ENCODE peak calls at places on chromosomes 16 and 17, in eight cellular contexts. One of them, this sample, is unnamed.

GRCh38 chr16:24753437-24753836 is 24.0 kb downstream of the TNRC6A start:
- DNase-seq in SK-N-SH: no peak
- DNase-seq in prostate gland: no peak
- DNase-seq in transverse colon: no peak
- DNase-seq in sigmoid colon: no peak
- DNase-seq in suprapubic skin: no peak
- DNase-seq in stomach: no peak
- DNase-seq in HL-60: no peak
- DNase-seq in this sample: no peak

GRCh38 chr16:84406006-84406963 is 37.9 kb downstream of the ATP2C2 start:
- DNase-seq in prostate gland: no peak
- DNase-seq in SK-N-SH: peak; percentile 78
- DNase-seq in HL-60: no peak
- DNase-seq in suprapubic skin: no peak
- DNase-seq in transverse colon: no peak
- DNase-seq in sigmoid colon: no peak
- DNase-seq in stomach: no peak
- DNase-seq in this sample: no peak

GRCh38 chr16:61887903-61888302 is 148.3 kb downstream of the CDH8 start:
- DNase-seq in HL-60: peak; percentile 87
- DNase-seq in sigmoid colon: no peak
- DNase-seq in stomach: no peak
- DNase-seq in SK-N-SH: no peak
- DNase-seq in prostate gland: no peak
- DNase-seq in suprapubic skin: no peak
- DNase-seq in transverse colon: no peak
- DNase-seq in this sample: no peak

GRCh38 chr17:964881-965280 is 14.7 kb downstream of the NXN start:
- DNase-seq in stomach: no peak
- DNase-seq in prostate gland: no peak
- DNase-seq in HL-60: no peak
- DNase-seq in transverse colon: no peak
- DNase-seq in SK-N-SH: peak; percentile 59
- DNase-seq in suprapubic skin: no peak
- DNase-seq in sigmoid colon: no peak
- DNase-seq in this sample: no peak

GRCh38 chr16:13148836-13149235 is 247.4 kb downstream of the SHISA9 start:
- DNase-seq in HL-60: no peak
- DNase-seq in stomach: no peak
- DNase-seq in sigmoid colon: no peak
- DNase-seq in SK-N-SH: no peak
- DNase-seq in suprapubic skin: no peak
- DNase-seq in transverse colon: no peak
- DNase-seq in prostate gland: no peak
- DNase-seq in this sample: no peak

GRCh38 chr16:17343729-17344128 is 127.0 kb downstream of the XYLT1 start:
- DNase-seq in stomach: no peak
- DNase-seq in SK-N-SH: no peak
- DNase-seq in transverse colon: no peak
- DNase-seq in suprapubic skin: no peak
- DNase-seq in prostate gland: no peak
- DNase-seq in sigmoid colon: peak; percentile 81
- DNase-seq in HL-60: peak; percentile 59
- DNase-seq in this sample: no peak

GRCh38 chr17:45428050-45428953 is 4.4 kb downstream of the ARHGAP27 start:
- DNase-seq in SK-N-SH: peak; percentile 94
- DNase-seq in transverse colon: peak; percentile 84
- DNase-seq in prostate gland: peak; percentile 77
- DNase-seq in sigmoid colon: peak; percentile 78
- DNase-seq in suprapubic skin: no peak
- DNase-seq in stomach: peak; percentile 86
- DNase-seq in HL-60: peak; percentile 92
- DNase-seq in this sample: peak; percentile 77

GRCh38 chr17:81542431-81543338 is 9.5 kb downstream of the FAAP100 start:
- DNase-seq in stomach: no peak
- DNase-seq in prostate gland: no peak
- DNase-seq in HL-60: no peak
- DNase-seq in transverse colon: no peak
- DNase-seq in SK-N-SH: no peak
- DNase-seq in suprapubic skin: no peak
- DNase-seq in sigmoid colon: no peak
- DNase-seq in this sample: no peak

GRCh38 chr17:32498362-32498761 is 11.6 kb downstream of the CDK5R1 start:
- DNase-seq in SK-N-SH: no peak
- DNase-seq in suprapubic skin: no peak
- DNase-seq in prostate gland: no peak
- DNase-seq in HL-60: no peak
- DNase-seq in transverse colon: no peak
- DNase-seq in stomach: no peak
- DNase-seq in sigmoid colon: peak; percentile 55
- DNase-seq in this sample: no peak

GRCh38 chr17:27657620-27658019 is 26.6 kb downstream of the LGALS9 start:
- DNase-seq in prostate gland: no peak
- DNase-seq in stomach: no peak
- DNase-seq in suprapubic skin: no peak
- DNase-seq in SK-N-SH: no peak
- DNase-seq in sigmoid colon: no peak
- DNase-seq in HL-60: no peak
- DNase-seq in transverse colon: no peak
- DNase-seq in this sample: no peak

GRCh38 chr17:7686221-7687071 is 844 bp downstream of the TP53 start:
- DNase-seq in HL-60: peak; percentile 68
- DNase-seq in SK-N-SH: peak; percentile 80
- DNase-seq in stomach: peak; percentile 76
- DNase-seq in prostate gland: peak; percentile 66
- DNase-seq in suprapubic skin: peak; percentile 88
- DNase-seq in transverse colon: peak; percentile 80
- DNase-seq in sigmoid colon: peak; percentile 88
- DNase-seq in this sample: peak; percentile 47

GRCh38 chr17:67686246-67686645 is 31.5 kb upstream of the NOL11 start:
- DNase-seq in suprapubic skin: no peak
- DNase-seq in SK-N-SH: no peak
- DNase-seq in prostate gland: no peak
- DNase-seq in HL-60: no peak
- DNase-seq in sigmoid colon: no peak
- DNase-seq in stomach: no peak
- DNase-seq in transverse colon: no peak
- DNase-seq in this sample: no peak

GRCh38 chr17:37458805-37459204 is 30.9 kb upstream of the DUSP14 start:
- DNase-seq in HL-60: no peak
- DNase-seq in SK-N-SH: no peak
- DNase-seq in stomach: no peak
- DNase-seq in sigmoid colon: no peak
- DNase-seq in transverse colon: no peak
- DNase-seq in prostate gland: no peak
- DNase-seq in suprapubic skin: no peak
- DNase-seq in this sample: no peak

GRCh38 chr16:87533061-87533460 is 40.2 kb upstream of the ZCCHC14 start:
- DNase-seq in transverse colon: no peak
- DNase-seq in SK-N-SH: no peak
- DNase-seq in HL-60: no peak
- DNase-seq in suprapubic skin: no peak
- DNase-seq in sigmoid colon: no peak
- DNase-seq in stomach: no peak
- DNase-seq in prostate gland: no peak
- DNase-seq in this sample: no peak

GRCh38 chr17:13538841-13539411 is 62.8 kb downstream of the HS3ST3A1 start:
- DNase-seq in sigmoid colon: no peak
- DNase-seq in HL-60: no peak
- DNase-seq in prostate gland: no peak
- DNase-seq in suprapubic skin: no peak
- DNase-seq in transverse colon: no peak
- DNase-seq in stomach: no peak
- DNase-seq in SK-N-SH: no peak
- DNase-seq in this sample: no peak

DNA sequence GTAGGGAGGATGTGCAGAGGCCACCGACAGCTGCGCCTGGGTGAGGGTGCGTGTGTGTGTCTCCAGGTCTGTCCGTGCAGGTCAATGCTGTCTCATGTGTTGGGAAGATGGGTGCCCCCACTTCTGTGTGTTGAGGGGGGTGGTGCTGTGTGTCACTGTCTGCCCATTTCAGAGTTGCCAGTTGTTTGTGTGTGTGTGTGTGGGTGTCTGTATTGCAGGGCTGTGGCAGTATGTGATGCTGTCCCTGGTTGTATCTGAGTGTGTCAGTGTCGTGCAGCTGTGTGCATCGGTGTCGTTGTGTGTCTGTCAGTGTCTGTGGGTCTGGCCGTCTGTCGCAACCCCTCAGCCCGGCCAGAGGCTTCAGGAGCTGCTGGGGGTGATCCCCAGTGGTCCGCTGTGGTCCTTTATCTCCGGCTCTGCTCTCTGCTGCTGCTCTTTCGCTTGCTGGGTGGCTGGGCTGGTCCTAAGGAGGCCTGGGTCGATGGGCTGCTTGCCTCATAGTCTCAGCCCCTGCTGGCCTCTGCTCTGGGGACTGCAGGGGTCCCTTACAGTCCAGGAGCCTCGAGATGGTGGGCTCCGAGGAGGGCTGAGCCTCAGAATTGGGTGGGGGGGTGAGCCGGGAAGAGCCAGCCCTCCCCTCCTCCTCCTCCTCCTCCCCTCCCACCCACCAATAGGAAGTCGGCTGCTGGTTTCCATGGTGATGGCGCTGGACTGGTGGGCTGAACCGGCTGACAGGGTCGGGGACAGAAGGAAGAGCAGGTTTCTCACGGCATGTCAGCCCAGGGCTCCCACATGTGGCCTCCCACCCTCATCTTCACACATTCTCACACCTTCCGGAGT is at the start of gene TSPOAP1:
- DNase-seq in sigmoid colon: no peak
- DNase-seq in transverse colon: peak; percentile 46
- DNase-seq in suprapubic skin: no peak
- DNase-seq in SK-N-SH: peak; percentile 95
- DNase-seq in HL-60: peak; percentile 88
- DNase-seq in prostate gland: no peak
- DNase-seq in stomach: no peak
- DNase-seq in this sample: peak; percentile 68
- TF ChIP-seq POLR2AphosphoS5 in sigmoid colon: no peak
- TF ChIP-seq POLR2AphosphoS5 in transverse colon: no peak
- TF ChIP-seq POLR2AphosphoS5 in suprapubic skin: no peak
- TF ChIP-seq POLR2AphosphoS5 in SK-N-SH: no peak
- TF ChIP-seq POLR2AphosphoS5 in HL-60: peak; percentile 93
- TF ChIP-seq POLR2AphosphoS5 in prostate gland: no peak
- TF ChIP-seq POLR2AphosphoS5 in stomach: no peak
- TF ChIP-seq POLR2AphosphoS5 in this sample: peak; percentile 99

GRCh38 chr16:4626396-4626795 is 1.8 kb downstream of the MGRN1 start:
- DNase-seq in transverse colon: no peak
- DNase-seq in stomach: no peak
- DNase-seq in HL-60: no peak
- DNase-seq in suprapubic skin: no peak
- DNase-seq in SK-N-SH: no peak
- DNase-seq in prostate gland: no peak
- DNase-seq in sigmoid colon: no peak
- DNase-seq in this sample: no peak

GRCh38 chr16:4624827-4625616 is 396 bp downstream of the MGRN1 start:
- DNase-seq in SK-N-SH: no peak
- DNase-seq in prostate gland: no peak
- DNase-seq in suprapubic skin: no peak
- DNase-seq in transverse colon: peak; percentile 77
- DNase-seq in sigmoid colon: peak; percentile 85
- DNase-seq in stomach: peak; percentile 72
- DNase-seq in HL-60: peak; percentile 55
- DNase-seq in this sample: peak; percentile 81

GRCh38 chr16:4625617-4626159 is 1.1 kb downstream of the MGRN1 start:
- DNase-seq in transverse colon: no peak
- DNase-seq in sigmoid colon: no peak
- DNase-seq in HL-60: no peak
- DNase-seq in prostate gland: no peak
- DNase-seq in SK-N-SH: no peak
- DNase-seq in suprapubic skin: no peak
- DNase-seq in stomach: no peak
- DNase-seq in this sample: peak; percentile 35

GRCh38 chr16:4623593-4623992 is 1.0 kb upstream of the MGRN1 start:
- DNase-seq in SK-N-SH: no peak
- DNase-seq in transverse colon: no peak
- DNase-seq in stomach: no peak
- DNase-seq in suprapubic skin: no peak
- DNase-seq in prostate gland: no peak
- DNase-seq in HL-60: peak; percentile 76
- DNase-seq in sigmoid colon: no peak
- DNase-seq in this sample: no peak

GRCh38 chr16:4624015-4624826 is at the start of gene MGRN1:
- DNase-seq in suprapubic skin: peak; percentile 95
- DNase-seq in HL-60: peak; percentile 97
- DNase-seq in prostate gland: peak; percentile 94
- DNase-seq in sigmoid colon: peak; percentile 97
- DNase-seq in SK-N-SH: peak; percentile 98
- DNase-seq in stomach: peak; percentile 95
- DNase-seq in transverse colon: peak; percentile 95
- DNase-seq in this sample: peak; percentile 91
- TF ChIP-seq POLR2AphosphoS5 in suprapubic skin: no peak
- TF ChIP-seq POLR2AphosphoS5 in HL-60: peak; percentile 59
- TF ChIP-seq POLR2AphosphoS5 in prostate gland: peak; percentile 93
- TF ChIP-seq POLR2AphosphoS5 in sigmoid colon: no peak
- TF ChIP-seq POLR2AphosphoS5 in SK-N-SH: no peak
- TF ChIP-seq POLR2AphosphoS5 in stomach: peak; percentile 66
- TF ChIP-seq POLR2AphosphoS5 in transverse colon: no peak
- TF ChIP-seq POLR2AphosphoS5 in this sample: no peak

DNA sequence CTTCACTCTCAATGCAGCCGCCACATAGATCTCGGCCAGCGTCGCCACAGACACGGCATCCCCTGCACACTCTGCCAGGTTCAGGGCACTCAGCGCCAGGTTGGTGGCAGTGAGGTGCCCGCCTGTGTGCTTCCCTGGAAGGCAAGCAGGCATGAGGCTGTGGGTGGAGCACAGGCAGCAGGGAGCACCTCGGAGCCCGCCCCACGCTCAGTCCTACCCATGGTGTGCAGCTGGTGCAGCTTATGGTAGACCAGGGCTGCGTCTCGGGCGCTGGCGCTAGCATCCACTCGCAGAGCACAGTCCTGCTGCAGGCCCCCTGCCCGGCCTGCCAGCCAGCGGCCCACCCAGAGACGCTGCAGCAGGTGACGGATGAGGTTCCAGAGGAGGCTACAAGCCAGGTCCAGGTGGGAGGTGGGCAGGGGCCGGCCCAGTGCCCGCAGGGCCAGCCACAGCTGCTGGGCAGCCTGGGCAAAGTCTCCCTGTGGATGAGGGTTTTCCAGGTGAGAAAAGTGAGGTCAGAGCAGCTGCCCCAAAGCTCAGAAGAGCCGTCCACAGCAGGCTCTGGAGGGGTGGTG is 20.5 kb downstream of the SREBF1 start:
- DNase-seq in SK-N-SH: no peak
- DNase-seq in suprapubic skin: no peak
- DNase-seq in transverse colon: no peak
- DNase-seq in sigmoid colon: no peak
- DNase-seq in prostate gland: no peak
- DNase-seq in HL-60: no peak
- DNase-seq in stomach: no peak
- DNase-seq in this sample: no peak
- TF ChIP-seq POLR2AphosphoS5 in SK-N-SH: no peak
- TF ChIP-seq POLR2AphosphoS5 in suprapubic skin: no peak
- TF ChIP-seq POLR2AphosphoS5 in transverse colon: no peak
- TF ChIP-seq POLR2AphosphoS5 in sigmoid colon: no peak
- TF ChIP-seq POLR2AphosphoS5 in prostate gland: no peak
- TF ChIP-seq POLR2AphosphoS5 in HL-60: no peak
- TF ChIP-seq POLR2AphosphoS5 in stomach: no peak
- TF ChIP-seq POLR2AphosphoS5 in this sample: no peak

DNA sequence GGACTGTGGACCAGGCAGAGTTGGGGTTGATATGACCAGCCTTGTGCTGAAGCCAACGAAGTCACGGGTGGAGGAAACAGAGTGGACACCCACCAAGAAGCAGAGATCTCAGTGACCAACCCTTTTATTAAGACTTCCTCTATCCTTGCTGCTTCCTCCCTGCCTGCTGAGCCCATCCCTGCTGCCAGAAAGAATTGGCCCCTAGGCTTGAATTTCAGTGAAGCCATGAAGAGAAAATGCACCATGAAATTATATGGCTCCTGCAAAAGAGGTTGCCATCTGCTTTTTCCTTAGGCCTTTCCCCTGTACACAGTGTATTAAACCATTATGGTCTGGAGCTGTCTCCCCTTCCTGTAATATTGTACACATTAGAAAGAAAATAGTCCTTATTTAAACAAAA is 246.7 kb downstream of the HS3ST3B1 start:
- DNase-seq in prostate gland: no peak
- DNase-seq in HL-60: no peak
- DNase-seq in transverse colon: no peak
- DNase-seq in SK-N-SH: no peak
- DNase-seq in sigmoid colon: no peak
- DNase-seq in stomach: no peak
- DNase-seq in suprapubic skin: no peak
- DNase-seq in this sample: no peak
- TF ChIP-seq POLR2AphosphoS5 in prostate gland: no peak
- TF ChIP-seq POLR2AphosphoS5 in HL-60: no peak
- TF ChIP-seq POLR2AphosphoS5 in transverse colon: no peak
- TF ChIP-seq POLR2AphosphoS5 in SK-N-SH: no peak
- TF ChIP-seq POLR2AphosphoS5 in sigmoid colon: no peak
- TF ChIP-seq POLR2AphosphoS5 in stomach: no peak
- TF ChIP-seq POLR2AphosphoS5 in suprapubic skin: no peak
- TF ChIP-seq POLR2AphosphoS5 in this sample: no peak

This sample was measured in GM12892.